ENCODE peak calls at places on chromosomes 12 and 14, in four cellular contexts. D is neuronal stem cell, O is IMR-90, B is thoracic aorta. G is an unnamed sample.

GRCh38 chr14:20413785-20414117 is 450 bp upstream of the TEP1 start:
- DNase-seq in D (no peak), O (no peak), B (no peak), G (no peak)

GRCh38 chr12:116525418-116526001 is 33.7 kb upstream of the MAP1LC3B2 start:
- DNase-seq in D (no peak), O (peak), B (peak), G (peak)

GRCh38 chr12:4290011-4290790 is 16.6 kb downstream of the CCND2 start:
- DNase-seq in D (no peak), O (no peak), B (no peak), G (no peak)

GRCh38 chr12:27048822-27049752 is 26.7 kb downstream of the MED21 start:
- DNase-seq in D (no peak), O (peak), B (no peak), G (no peak)

GRCh38 chr12:12054993-12055392 is 15.7 kb upstream of the BCL2L14 start:
- DNase-seq in D (no peak), O (no peak), B (no peak), G (no peak)

GRCh38 chr14:76067536-76067935 is 82.0 kb downstream of the IFT43 start:
- DNase-seq in D (no peak), O (no peak), B (no peak), G (no peak)

GRCh38 chr12:15801770-15802393 is 12.7 kb upstream of the EPS8 start:
- DNase-seq in D (no peak), O (peak), B (no peak), G (no peak)

GRCh38 chr14:71381814-71382213 is 474.6 kb downstream of the PCNX1 start:
- DNase-seq in D (no peak), O (no peak), B (no peak), G (no peak)

GRCh38 chr12:75909714-75910451 is 121.7 kb downstream of the PHLDA1 start:
- DNase-seq in D (no peak), O (no peak), B (no peak), G (no peak)

GRCh38 chr14:76874734-76875133 is 48.5 kb downstream of the LRRC74A start:
- DNase-seq in D (no peak), O (no peak), B (no peak), G (no peak)

GRCh38 chr14:77965919-77966435 is 166.1 kb downstream of the ADCK1 start:
- DNase-seq in D (no peak), O (peak), B (no peak), G (no peak)

GRCh38 chr14:58882577-58883018 is 244.8 kb downstream of the DACT1 start:
- DNase-seq in D (no peak), O (peak), B (no peak), G (no peak)

GRCh38 chr12:32309811-32310755 is 89.3 kb upstream of the FGD4 start:
- DNase-seq in D (no peak), O (peak), B (no peak), G (no peak)

GRCh38 chr12:56387152-56387551 is 24.5 kb upstream of the APOF start:
- DNase-seq in D (no peak), O (peak), B (no peak), G (no peak)

GRCh38 chr12:14664434-14665023 is 31.9 kb downstream of the GUCY2C start:
- DNase-seq in D (no peak), O (peak), B (no peak), G (no peak)

GRCh38 chr14:24996930-24997329 is 53.0 kb downstream of the STXBP6 start:
- DNase-seq in D (no peak), O (no peak), B (no peak), G (no peak)

GRCh38 chr12:94740601-94741362 is 90.4 kb upstream of the TMCC3 start:
- DNase-seq in D (no peak), O (no peak), B (no peak), G (no peak)

GRCh38 chr14:55889124-55889523 is 229.1 kb upstream of the PELI2 start:
- DNase-seq in D (no peak), O (no peak), B (no peak), G (no peak)

GRCh38 chr12:89263153-89263552 is 89.1 kb downstream of the DUSP6 start:
- DNase-seq in D (no peak), O (no peak), B (no peak), G (no peak)

GRCh38 chr12:127455347-127456265 is 811.4 kb upstream of the TMEM132C start:
- DNase-seq in D (peak), O (no peak), B (no peak), G (no peak)

GRCh38 chr12:75917083-75917482 is 114.5 kb downstream of the PHLDA1 start:
- DNase-seq in D (no peak), O (no peak), B (no peak), G (no peak)

GRCh38 chr12:71731439-71732356 is 23.0 kb upstream of the RAB21 start:
- DNase-seq in D (no peak), O (peak), B (no peak), G (no peak)

GRCh38 chr14:100304825-100305445 is 1.3 kb downstream of the SLC25A29 start:
- DNase-seq in D (no peak), O (peak), B (no peak), G (peak)

GRCh38 chr12:25130741-25131188 is 64.2 kb downstream of the DNAI7 start:
- DNase-seq in D (peak), O (peak), B (no peak), G (no peak)

GRCh38 chr14:88271205-88271604 is 51.9 kb downstream of the KCNK10 start:
- DNase-seq in D (no peak), O (no peak), B (no peak), G (no peak)

GRCh38 chr12:88650715-88651114 is 70.4 kb upstream of the KITLG start:
- DNase-seq in D (no peak), O (peak), B (no peak), G (no peak)

GRCh38 chr14:104130974-104131651 is 7.3 kb upstream of the KIF26A start:
- DNase-seq in D (no peak), O (peak), B (no peak), G (no peak)

GRCh38 chr14:65864549-65864948 is 452.0 kb downstream of the FUT8 start:
- DNase-seq in D (no peak), O (no peak), B (no peak), G (no peak)

GRCh38 chr14:68695326-68695768 is 97.5 kb downstream of the ZFP36L1 start:
- DNase-seq in D (no peak), O (peak), B (peak), G (no peak)

GRCh38 chr14:55104051-55104954 is 24.7 kb upstream of the LGALS3 start:
- DNase-seq in D (no peak), O (no peak), B (no peak), G (no peak)

GRCh38 chr12:113159937-113160336 is 10.4 kb downstream of the CFAP73 start:
- DNase-seq in D (no peak), O (no peak), B (no peak), G (peak)

GRCh38 chr12:75658826-75659823 is 147.7 kb upstream of the KRR1 start:
- DNase-seq in D (no peak), O (peak), B (no peak), G (no peak)

GRCh38 chr14:100415226-100415625 is 92.1 kb downstream of the SLC25A47 start:
- DNase-seq in D (no peak), O (no peak), B (no peak), G (no peak)

GRCh38 chr12:94873368-94874085 is 130.0 kb downstream of the NDUFA12 start:
- DNase-seq in D (peak), O (no peak), B (no peak), G (peak)

GRCh38 chr14:105479438-105480164 is 5.0 kb downstream of the CRIP2 start:
- DNase-seq in D (no peak), O (no peak), B (no peak), G (peak)

GRCh38 chr14:105478624-105479305 is 4.1 kb downstream of the CRIP2 start:
- DNase-seq in D (no peak), O (no peak), B (no peak), G (no peak)

GRCh38 chr14:105475916-105476845 is 1.6 kb downstream of the CRIP2 start:
- DNase-seq in D (no peak), O (peak), B (no peak), G (peak)

GRCh38 chr14:105476937-105477658 is 2.5 kb downstream of the CRIP2 start:
- DNase-seq in D (no peak), O (no peak), B (no peak), G (no peak)

DNA sequence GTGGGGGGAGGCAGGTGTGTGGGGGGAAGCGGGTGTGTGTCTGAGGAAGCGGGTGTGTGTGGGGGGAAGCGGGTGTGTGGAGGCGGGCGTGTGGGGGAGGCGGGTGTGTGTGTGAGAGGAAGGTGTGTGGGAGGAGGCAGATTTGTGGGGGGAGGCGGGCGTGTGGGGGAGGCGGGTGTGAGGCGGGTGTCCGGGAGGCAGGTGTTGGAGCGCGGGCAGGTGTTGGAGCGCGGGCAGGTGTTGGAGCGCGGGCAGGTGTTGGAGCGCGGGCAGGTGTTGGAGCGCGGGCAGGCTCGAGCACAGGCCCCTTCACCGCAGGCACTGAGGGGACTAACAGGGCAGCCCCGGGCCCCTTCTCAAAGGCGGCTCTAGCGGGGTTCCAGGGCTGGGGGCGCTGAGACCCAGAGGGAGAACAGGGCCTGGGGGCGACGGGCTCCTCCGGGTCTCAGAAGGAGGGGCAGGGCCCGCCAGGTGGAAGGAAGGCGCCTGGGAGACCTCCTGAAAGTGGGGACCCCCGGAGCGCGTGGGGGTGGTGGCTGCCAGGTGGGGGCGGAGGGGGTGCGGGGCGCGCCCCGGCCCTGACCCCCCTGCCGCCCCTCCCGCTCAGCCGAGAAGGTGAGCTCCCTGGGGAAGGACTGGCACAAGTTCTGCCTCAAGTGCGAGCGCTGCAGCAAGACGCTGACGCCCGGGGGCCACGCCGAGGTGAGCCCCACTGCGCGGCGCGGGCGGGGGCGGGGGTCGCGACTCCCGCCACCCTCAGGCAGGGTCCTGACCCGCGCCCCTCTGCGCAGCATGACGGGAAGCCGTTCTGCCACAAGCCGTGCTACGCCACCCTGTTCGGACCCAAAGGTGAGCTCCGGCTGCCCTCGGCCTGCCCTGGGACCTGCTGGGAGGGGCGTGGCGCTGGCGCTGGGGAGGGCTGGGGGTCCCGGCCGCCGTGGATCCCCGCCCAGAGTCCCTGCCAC is 3.3 kb downstream of the CRIP2 start:
- DNase-seq in D (no peak), O (no peak), B (no peak), G (no peak)
- H3K27ac ChIP-seq in D (no peak), O (no peak), B (no peak), G (no peak)

GRCh38 chr14:50520947-50521815 is 11.2 kb downstream of the MAP4K5 start:
- DNase-seq in D (no peak), O (peak), B (peak), G (no peak)
- H3K27ac ChIP-seq in D (no peak), O (no peak), B (peak), G (no peak)

GRCh38 chr14:32497233-32497632 is 168.1 kb downstream of the AKAP6 start:
- DNase-seq in D (no peak), O (no peak), B (no peak), G (no peak)

GRCh38 chr14:32494566-32495434 is 165.7 kb downstream of the AKAP6 start:
- DNase-seq in D (no peak), O (peak), B (no peak), G (no peak)

GRCh38 chr14:32491413-32492016 is 162.4 kb downstream of the AKAP6 start:
- DNase-seq in D (no peak), O (no peak), B (no peak), G (no peak)

GRCh38 chr14:32495435-32495734 is 166.3 kb downstream of the AKAP6 start:
- DNase-seq in D (no peak), O (no peak), B (no peak), G (no peak)

DNA sequence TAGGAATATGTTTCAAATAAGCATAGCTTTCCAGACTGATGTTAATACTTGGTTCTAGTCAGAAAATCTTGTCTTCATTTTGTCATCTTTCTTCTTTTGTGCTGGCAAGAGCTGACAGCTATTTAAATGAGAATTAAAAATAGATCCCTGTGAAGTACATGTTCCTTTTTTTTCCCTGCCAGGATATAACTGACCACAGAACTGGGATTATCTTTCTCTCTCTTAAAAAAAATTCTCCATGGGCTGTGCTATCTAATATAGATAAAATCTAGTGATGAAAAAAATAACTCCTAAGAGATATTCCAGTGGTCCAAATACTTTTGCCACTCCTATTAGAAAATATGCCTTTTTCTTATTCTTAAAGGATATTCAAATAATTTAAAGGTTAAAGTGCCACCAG is 163.4 kb downstream of the AKAP6 start:
- DNase-seq in D (no peak), O (no peak), B (no peak), G (no peak)
- H3K27ac ChIP-seq in D (no peak), O (no peak), B (no peak), G (no peak)

DNA sequence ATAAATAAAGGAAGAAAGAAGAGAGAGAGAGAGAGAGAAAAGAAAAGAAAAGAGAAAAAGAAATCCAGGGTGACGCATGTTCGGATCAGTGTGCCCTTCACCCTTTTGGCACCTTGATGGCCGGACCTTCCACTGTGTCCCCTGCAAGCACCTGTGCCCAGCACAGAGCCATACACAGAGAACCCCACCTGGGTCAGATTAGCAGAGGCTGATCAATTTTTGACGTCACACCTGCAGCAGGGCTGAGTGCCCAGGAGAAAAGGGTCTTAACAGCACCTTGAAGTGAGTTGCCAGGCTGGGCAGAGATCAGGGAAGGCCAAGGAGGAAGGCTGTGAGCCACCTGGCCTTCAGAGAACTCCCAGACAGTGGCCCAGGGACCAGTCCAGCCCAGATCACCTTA is 114.4 kb downstream of the CALM1 start:
- DNase-seq in D (no peak), O (no peak), B (no peak), G (no peak)
- H3K27ac ChIP-seq in D (no peak), O (no peak), B (no peak), G (peak)

G was measured in caudate nucleus.